ENCODE peak calls at places on chromosomes 4 and X, in four cellular contexts. Q, T, R and C are unnamed samples.

GRCh38 chrX:120999413-120999812 is 13.9 kb upstream of the CT47A1 start:
- DNase-seq in Q (no peak), R (no peak), T (no peak), C (no peak)

GRCh38 chr4:70607454-70607853 is 15.4 kb downstream of the AMBN start:
- DNase-seq in Q (no peak), T (no peak), R (no peak), C (no peak)

GRCh38 chrX:17591741-17592110 is 145.6 kb upstream of the SCML1 start:
- DNase-seq in T (peak), Q (peak), R (no peak), C (peak)

GRCh38 chrX:50100188-50100587 is 100.6 kb downstream of the AKAP4 start:
- DNase-seq in R (no peak), T (peak), Q (peak), C (no peak)

GRCh38 chr4:141154725-141155124 is 21.5 kb upstream of the RNF150 start:
- DNase-seq in R (no peak), T (no peak), Q (no peak), C (no peak)

GRCh38 chr4:152581536-152582160 is 45.8 kb upstream of the FBXW7 start:
- DNase-seq in R (no peak), T (no peak), Q (no peak), C (no peak)

GRCh38 chr4:141065872-141066271 is 67.4 kb downstream of the RNF150 start:
- DNase-seq in Q (no peak), T (no peak), R (no peak), C (no peak)

GRCh38 chr4:111883557-111883999 is 261.7 kb upstream of the FAM241A start:
- DNase-seq in Q (no peak), R (no peak), T (no peak), C (no peak)

GRCh38 chr4:55947912-55948725 is 626 bp upstream of the CEP135 start:
- DNase-seq in T (peak), R (no peak), Q (peak), C (peak)

GRCh38 chrX:18873189-18873791 is 110.6 kb downstream of the PHKA2 start:
- DNase-seq in T (peak), R (no peak), Q (no peak), C (no peak)

GRCh38 chr4:67700119-67700873 is 659 bp downstream of the UBA6 start:
- DNase-seq in T (peak), R (no peak), Q (peak), C (no peak)

GRCh38 chrX:54246866-54247265 is 63.8 kb upstream of the FAM120C start:
- DNase-seq in T (no peak), R (no peak), Q (no peak), C (no peak)

GRCh38 chr4:151356510-151356909 is 31.1 kb upstream of the SH3D19 start:
- DNase-seq in R (no peak), Q (no peak), T (no peak), C (no peak)

GRCh38 chr4:113455081-113455480 is 306.5 kb downstream of the CAMK2D start:
- DNase-seq in Q (no peak), T (no peak), R (no peak), C (no peak)

GRCh38 chr4:40204507-40205258 is 7.9 kb downstream of the RHOH start:
- DNase-seq in R (no peak), Q (no peak), T (no peak), C (no peak)

GRCh38 chr4:171242831-171243230 is 570.4 kb upstream of the GALNTL6 start:
- DNase-seq in Q (no peak), R (no peak), T (no peak), C (no peak)

GRCh38 chr4:14361084-14361483 is 641.2 kb upstream of the CPEB2 start:
- DNase-seq in R (no peak), Q (no peak), T (no peak), C (no peak)

GRCh38 chr4:122003335-122003734 is 51.5 kb upstream of the TRPC3 start:
- DNase-seq in T (peak), Q (peak), R (peak), C (no peak)

GRCh38 chr4:114385195-114385985 is 213.2 kb upstream of the UGT8 start:
- DNase-seq in Q (peak), T (no peak), R (no peak), C (no peak)

GRCh38 chrX:148049441-148049840 is 68.3 kb downstream of the FMR1NB start:
- DNase-seq in R (peak), T (peak), Q (peak), C (peak)

GRCh38 chr4:79820427-79820826 is 252.6 kb downstream of the ANTXR2 start:
- DNase-seq in Q (no peak), T (no peak), R (no peak), C (no peak)